ENCODE peak calls at places on chromosome 22, in five cellular contexts. H is lower lobe of right lung, Z is fibroblast of lung, J is WERI-Rb-1, T is adrenal gland. V is an unnamed sample.

GRCh38 chr22:35971418-35972119 is 57.1 kb downstream of the RBFOX2 start:
- DNase-seq in H (no peak), Z (peak), J (no peak), T (no peak), V (no peak)

GRCh38 chr22:48369789-48370507 is 1457.7 kb downstream of the BRD1 start:
- DNase-seq in H (no peak), Z (no peak), J (no peak), T (no peak), V (no peak)

GRCh38 chr22:36027960-36028645 is 521 bp downstream of the RBFOX2 start:
- DNase-seq in H (no peak), Z (no peak), J (peak), T (peak), V (no peak)

GRCh38 chr22:21714059-21714770 is 21.4 kb downstream of the YPEL1 start:
- DNase-seq in H (no peak), Z (no peak), J (no peak), T (no peak), V (peak)

GRCh38 chr22:50575426-50575941 is 2.7 kb downstream of the CPT1B start:
- DNase-seq in H (no peak), Z (no peak), J (no peak), T (no peak), V (no peak)

GRCh38 chr22:38353142-38353629 is 36.0 kb upstream of the CSNK1E start:
- DNase-seq in H (peak), Z (peak), J (peak), T (peak), V (peak)

GRCh38 chr22:23225724-23226496 is 45.6 kb downstream of the BCR start:
- DNase-seq in H (peak), Z (peak), J (no peak), T (no peak), V (peak)

GRCh38 chr22:31556627-31557203 is 60.4 kb downstream of the SFI1 start:
- DNase-seq in H (no peak), Z (peak), J (peak), T (no peak), V (no peak)

GRCh38 chr22:39244073-39244495 is 698 bp downstream of the PDGFB start:
- DNase-seq in H (no peak), Z (no peak), J (no peak), T (no peak), V (no peak)

GRCh38 chr22:37178350-37179125 is 9.5 kb downstream of the C1QTNF6 start:
- DNase-seq in H (peak), Z (peak), J (peak), T (peak), V (peak)

GRCh38 chr22:37199839-37200161 is 11.8 kb upstream of the C1QTNF6 start:
- DNase-seq in H (no peak), Z (no peak), J (no peak), T (no peak), V (no peak)

GRCh38 chr22:24191381-24191841 is 10.1 kb downstream of the SUSD2 start:
- DNase-seq in H (no peak), Z (no peak), J (no peak), T (no peak), V (peak)

GRCh38 chr22:35842954-35843353 is 125.3 kb downstream of the APOL5 start:
- DNase-seq in H (no peak), Z (peak), J (peak), T (peak), V (no peak)

GRCh38 chr22:45441158-45441557 is 27.7 kb downstream of the RIBC2 start:
- DNase-seq in H (no peak), Z (peak), J (peak), T (peak), V (peak)

GRCh38 chr22:23064381-23065068 is 5.8 kb upstream of the GNAZ start:
- DNase-seq in H (peak), Z (no peak), J (no peak), T (peak), V (no peak)

GRCh38 chr22:28670691-28671261 is 8.9 kb downstream of the TTC28 start:
- DNase-seq in H (no peak), Z (no peak), J (no peak), T (no peak), V (no peak)

GRCh38 chr22:21959274-21960074 is 6.8 kb upstream of the PPM1F start:
- DNase-seq in H (no peak), Z (no peak), J (no peak), T (no peak), V (no peak)

GRCh38 chr22:50729391-50730012 is 8.5 kb upstream of the ACR start:
- DNase-seq in H (peak), Z (no peak), J (peak), T (peak), V (peak)

GRCh38 chr22:35477911-35478582 is 62.6 kb upstream of the RASD2 start:
- DNase-seq in H (no peak), Z (peak), J (no peak), T (peak), V (peak)

GRCh38 chr22:30041475-30041874 is 38.8 kb upstream of the HORMAD2 start:
- DNase-seq in H (no peak), Z (no peak), J (no peak), T (no peak), V (no peak)

GRCh38 chr22:44389926-44390925 is 77.5 kb upstream of the SHISAL1 start:
- DNase-seq in H (peak), Z (no peak), J (no peak), T (no peak), V (peak)

GRCh38 chr22:28706845-28707244 is 27.2 kb upstream of the TTC28 start:
- DNase-seq in H (no peak), Z (no peak), J (no peak), T (no peak), V (no peak)

GRCh38 chr22:38652858-38653257 is 3.3 kb downstream of the FAM227A start:
- DNase-seq in H (no peak), Z (no peak), J (no peak), T (no peak), V (no peak)

GRCh38 chr22:21796863-21797262 is 61.3 kb upstream of the YPEL1 start:
- DNase-seq in H (no peak), Z (no peak), J (no peak), T (no peak), V (no peak)

GRCh38 chr22:38835888-38836301 is 7.9 kb downstream of the NPTXR start:
- DNase-seq in H (no peak), Z (no peak), J (no peak), T (no peak), V (no peak)

GRCh38 chr22:36155702-36156101 is 4.9 kb downstream of the APOL3 start:
- DNase-seq in H (no peak), Z (peak), J (no peak), T (peak), V (peak)

GRCh38 chr22:44118645-44119315 is 61.9 kb upstream of the PARVG start:
- DNase-seq in H (peak), Z (no peak), J (peak), T (no peak), V (peak)

GRCh38 chr22:24601217-24602104 is 1.5 kb upstream of the GGT1 start:
- DNase-seq in H (peak), Z (no peak), J (no peak), T (peak), V (no peak)

GRCh38 chr22:23856721-23857605 is 712 bp upstream of the SLC2A11 start:
- DNase-seq in H (no peak), Z (peak), J (peak), T (peak), V (peak)

GRCh38 chr22:21762712-21763581 is 27.4 kb upstream of the YPEL1 start:
- DNase-seq in H (no peak), Z (no peak), J (no peak), T (no peak), V (no peak)

GRCh38 chr22:48535868-48536690 is 1291.6 kb downstream of the BRD1 start:
- DNase-seq in H (no peak), Z (no peak), J (no peak), T (no peak), V (no peak)

GRCh38 chr22:38222797-38223119 is 21.0 kb downstream of the MAFF start:
- DNase-seq in H (no peak), Z (no peak), J (no peak), T (no peak), V (no peak)

GRCh38 chr22:45181240-45181639 is 17.5 kb downstream of the NUP50 start:
- DNase-seq in H (no peak), Z (no peak), J (no peak), T (no peak), V (no peak)

GRCh38 chr22:27798526-27799333 is 2.8 kb downstream of the MN1 start:
- DNase-seq in H (no peak), Z (no peak), J (no peak), T (no peak), V (no peak)

GRCh38 chr22:31607696-31608095 is 54.3 kb downstream of the PISD start:
- DNase-seq in H (peak), Z (no peak), J (no peak), T (no peak), V (no peak)

GRCh38 chr22:24067587-24068376 is 56.7 kb downstream of the CABIN1 start:
- DNase-seq in H (no peak), Z (no peak), J (no peak), T (no peak), V (no peak)

GRCh38 chr22:22871536-22872278 is 15.9 kb upstream of the IGLL5 start:
- DNase-seq in H (no peak), Z (no peak), J (no peak), T (no peak), V (no peak)

GRCh38 chr22:37183432-37184379 is 4.3 kb downstream of the C1QTNF6 start:
- DNase-seq in H (peak), Z (no peak), J (peak), T (no peak), V (peak)

GRCh38 chr22:41261541-41262249 is 21.0 kb upstream of the CHADL start:
- DNase-seq in H (no peak), Z (no peak), J (no peak), T (no peak), V (no peak)

GRCh38 chr22:33544707-33545106 is 375.6 kb downstream of the LARGE1 start:
- DNase-seq in H (no peak), Z (peak), J (no peak), T (peak), V (no peak)
- H3K27ac ChIP-seq in H (no peak), Z (no peak), J (no peak), T (no peak), V (no peak)

GRCh38 chr22:40263191-40263590 is 83.1 kb upstream of the ADSL start:
- DNase-seq in H (no peak), Z (no peak), J (no peak), T (no peak), V (no peak)

GRCh38 chr22:40261783-40262182 is 84.1 kb downstream of the TNRC6B start:
- DNase-seq in H (no peak), Z (no peak), J (no peak), T (no peak), V (no peak)

GRCh38 chr22:40258463-40259046 is 80.8 kb downstream of the TNRC6B start:
- DNase-seq in H (no peak), Z (peak), J (no peak), T (no peak), V (no peak)

GRCh38 chr22:40256501-40256900 is 78.8 kb downstream of the TNRC6B start:
- DNase-seq in H (no peak), Z (peak), J (no peak), T (no peak), V (no peak)

GRCh38 chr22:40257979-40258378 is 80.3 kb downstream of the TNRC6B start:
- DNase-seq in H (no peak), Z (peak), J (no peak), T (no peak), V (no peak)
- H3K27ac ChIP-seq in H (no peak), Z (no peak), J (no peak), T (peak), V (peak)

GRCh38 chr22:20137671-20138416 is 6.2 kb downstream of the ZDHHC8 start:
- DNase-seq in H (no peak), Z (no peak), J (no peak), T (no peak), V (no peak)

GRCh38 chr22:20138868-20139267 is 7.3 kb downstream of the ZDHHC8 start:
- DNase-seq in H (no peak), Z (no peak), J (no peak), T (no peak), V (no peak)

GRCh38 chr22:20139391-20140106 is 7.9 kb downstream of the ZDHHC8 start:
- DNase-seq in H (no peak), Z (no peak), J (no peak), T (no peak), V (no peak)

GRCh38 chr22:20137113-20137512 is 5.5 kb downstream of the ZDHHC8 start:
- DNase-seq in H (no peak), Z (no peak), J (no peak), T (no peak), V (no peak)

DNA sequence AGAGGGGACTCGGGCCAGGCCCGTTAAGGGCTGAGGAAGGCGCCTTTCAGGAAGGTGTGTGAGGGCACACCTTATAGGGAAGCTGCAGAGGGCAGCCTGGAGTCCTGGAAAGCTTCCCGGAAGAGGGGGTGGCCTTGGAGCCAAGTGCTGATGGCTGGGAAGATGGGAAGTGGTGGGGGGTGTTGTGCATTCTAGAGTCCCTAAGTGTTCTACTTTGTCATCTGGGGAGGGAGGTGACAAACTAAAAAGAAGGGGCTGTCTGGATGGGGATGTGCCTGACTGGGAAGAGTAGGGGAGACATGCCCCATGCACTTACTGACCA is 6.8 kb downstream of the ZDHHC8 start:
- DNase-seq in H (no peak), Z (no peak), J (no peak), T (no peak), V (no peak)
- H3K27ac ChIP-seq in H (no peak), Z (no peak), J (no peak), T (no peak), V (peak)

GRCh38 chr22:49574205-49574604 is 253.5 kb downstream of the BRD1 start:
- DNase-seq in H (no peak), Z (no peak), J (no peak), T (no peak), V (no peak)
- H3K27ac ChIP-seq in H (peak), Z (no peak), J (no peak), T (no peak), V (no peak)

GRCh38 chr22:33036881-33037280 is 21.3 kb downstream of the SYN3 start:
- DNase-seq in H (no peak), Z (no peak), J (no peak), T (no peak), V (no peak)
- H3K27ac ChIP-seq in H (no peak), Z (no peak), J (no peak), T (no peak), V (no peak)

DNA sequence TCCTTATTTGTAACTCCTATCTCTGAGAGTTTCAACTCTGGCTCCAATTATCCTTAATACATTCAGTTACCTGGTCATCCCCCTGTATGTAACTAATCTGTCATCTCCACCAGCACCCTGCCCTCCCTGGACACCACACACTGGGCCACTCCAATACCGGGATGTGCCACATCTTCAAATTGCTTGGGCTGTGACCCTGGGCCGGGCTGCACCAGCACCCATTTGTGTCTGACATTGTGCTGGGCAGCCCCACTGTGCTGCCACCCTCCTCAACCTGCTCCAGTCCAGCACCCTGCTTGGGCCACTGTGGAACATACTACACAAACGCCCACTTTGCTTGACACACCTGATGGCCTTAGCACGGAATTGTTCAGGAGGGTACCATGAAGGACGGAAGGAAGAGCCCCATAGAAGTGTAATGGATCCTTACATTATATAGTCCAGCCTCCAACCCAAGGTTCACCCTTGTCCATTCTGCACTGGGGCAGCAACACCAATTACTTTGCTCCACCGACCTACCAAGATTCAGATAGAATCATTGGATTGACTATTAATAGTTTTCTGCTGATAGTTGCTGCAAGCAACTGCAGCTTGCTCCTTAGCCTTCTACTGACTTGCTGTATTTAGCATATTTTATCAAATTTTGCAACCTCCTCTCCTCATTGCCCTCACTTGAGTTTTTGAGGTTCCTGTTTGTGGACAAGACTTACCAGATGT is 2.0 kb upstream of the USP18 start:
- DNase-seq in H (no peak), Z (no peak), J (no peak), T (no peak), V (no peak)
- H3K27ac ChIP-seq in H (no peak), Z (no peak), J (no peak), T (no peak), V (no peak)

GRCh38 chr22:42716649-42717127 is 4.0 kb downstream of the A4GALT start:
- DNase-seq in H (no peak), Z (no peak), J (no peak), T (no peak), V (no peak)
- H3K27ac ChIP-seq in H (no peak), Z (no peak), J (no peak), T (no peak), V (no peak)

DNA sequence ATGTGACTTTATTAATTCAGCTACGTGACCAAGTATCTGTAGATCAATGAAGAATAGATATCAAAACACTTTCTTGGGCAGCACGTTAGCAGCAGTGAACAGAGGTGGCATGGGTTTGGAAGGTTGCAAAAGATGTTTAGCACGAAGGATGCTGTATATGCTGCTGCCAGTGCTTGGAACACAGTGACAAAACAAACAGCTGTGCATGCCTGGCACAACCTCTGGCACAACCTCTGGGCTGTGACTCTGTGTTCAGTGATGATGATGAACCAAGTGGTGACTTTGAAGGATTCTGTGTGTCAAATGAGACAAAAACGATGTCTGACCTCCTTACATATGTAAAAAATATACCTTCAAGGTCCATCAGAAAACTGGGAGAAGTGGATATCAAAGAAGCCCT is 104.7 kb downstream of the TBC1D22A start:
- DNase-seq in H (no peak), Z (no peak), J (no peak), T (no peak), V (no peak)
- H3K27ac ChIP-seq in H (no peak), Z (no peak), J (no peak), T (no peak), V (no peak)

GRCh38 chr22:42905217-42905616 is 48.1 kb upstream of the ARFGAP3 start:
- DNase-seq in H (no peak), Z (no peak), J (no peak), T (no peak), V (no peak)

GRCh38 chr22:42907404-42908081 is 50.5 kb upstream of the ARFGAP3 start:
- DNase-seq in H (peak), Z (no peak), J (no peak), T (no peak), V (no peak)

GRCh38 chr22:42904049-42904448 is 47.0 kb upstream of the ARFGAP3 start:
- DNase-seq in H (no peak), Z (no peak), J (no peak), T (no peak), V (no peak)

GRCh38 chr22:42906605-42907338 is 49.7 kb upstream of the ARFGAP3 start:
- DNase-seq in H (no peak), Z (peak), J (no peak), T (peak), V (peak)

GRCh38 chr22:42905702-42906183 is 48.7 kb upstream of the ARFGAP3 start:
- DNase-seq in H (peak), Z (no peak), J (no peak), T (peak), V (peak)
- H3K27ac ChIP-seq in H (peak), Z (no peak), J (no peak), T (peak), V (peak)

DNA sequence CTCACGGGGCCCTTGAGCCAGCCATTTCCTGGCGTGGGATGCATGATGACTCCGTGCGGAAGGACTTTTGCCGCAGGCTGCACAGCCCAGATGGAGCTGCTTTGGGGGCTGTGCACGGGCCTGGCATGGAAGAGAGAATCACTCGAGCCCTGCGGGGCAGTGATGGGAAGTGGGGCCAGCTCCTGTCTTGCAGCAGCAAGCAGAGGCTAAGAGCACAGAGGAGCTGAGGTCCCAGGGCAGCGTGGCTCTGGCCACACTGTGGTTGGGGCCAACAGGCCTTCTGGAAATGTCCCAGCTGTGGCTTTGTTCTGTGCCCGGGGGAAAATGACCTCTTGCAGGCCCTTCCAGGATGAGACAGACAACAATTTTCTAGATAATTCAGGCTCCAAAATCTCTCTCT is 92.7 kb upstream of the TIMP3 start:
- DNase-seq in H (no peak), Z (no peak), J (no peak), T (no peak), V (peak)
- H3K27ac ChIP-seq in H (no peak), Z (no peak), J (no peak), T (no peak), V (no peak)